ENCODE peak calls at places on chromosomes 5 and 9, in five cellular contexts. V is activated naive CD8-positive, alpha-beta T cell treated with anti-CD3 and anti-CD28 coated beads, Interleukin-2, amount 50 U/mL, for 24 hours; B is GM23338; O is spleen; J is KG1. F is an unnamed sample.

GRCh38 chr9:107425110-107426025 is 64.2 kb downstream of the KLF4 start:
- DNase-seq in J (peak; percentile 24), V (peak; percentile 72), O (peak; percentile 88), B (peak; percentile 85), F (peak; percentile 85)

GRCh38 chr9:35910613-35911488 is 1.6 kb downstream of the SPAAR start:
- DNase-seq in O (peak; percentile 80), J (peak; percentile 6), V (peak; percentile 34), B (peak; percentile 65), F (peak; percentile 46)

GRCh38 chr9:30609713-30610112 is 1774.7 kb upstream of the ACO1 start:
- DNase-seq in V (no peak), O (no peak), B (no peak), J (no peak), F (no peak)

GRCh38 chr9:29945012-29945411 is 2371.7 kb upstream of the C9orf72 start:
- DNase-seq in B (no peak), O (no peak), J (no peak), V (no peak), F (no peak)

GRCh38 chr5:77409870-77410621 is 82.1 kb downstream of the WDR41 start:
- DNase-seq in J (no peak), B (no peak), V (no peak), O (no peak), F (no peak)

GRCh38 chr9:41229408-41230401 is 40.6 kb upstream of the ZNG1F start:
- DNase-seq in V (peak; percentile 2), J (no peak), O (peak; percentile 81), B (peak; percentile 0), F (peak; percentile 13)

GRCh38 chr9:121261107-121261460 is 6.9 kb upstream of the GSN start:
- DNase-seq in V (no peak), B (peak; percentile 46), O (no peak), J (no peak), F (peak; percentile 90)

GRCh38 chr5:66869347-66869746 is 273.2 kb downstream of the MAST4 start:
- DNase-seq in O (no peak), J (no peak), V (no peak), B (no peak), F (no peak)

GRCh38 chr5:128084228-128085167 is 932 bp downstream of the SLC12A2 start:
- DNase-seq in B (peak; percentile 48), J (no peak), O (peak; percentile 93), V (peak; percentile 45), F (peak; percentile 57)

GRCh38 chr5:107806271-107806670 is 135.5 kb upstream of the EFNA5 start:
- DNase-seq in J (no peak), V (no peak), B (no peak), O (no peak), F (peak; percentile 61)